ENCODE peak calls at places on chromosome 10, in eight cellular contexts. N is HFFc6; V is HEK293T; G is left ventricle myocardium inferior; L is activated CD8-positive, alpha-beta T cell treated with anti-CD3 and anti-CD28 coated beads, Interleukin-2, amount 10 ng/mL, durations not matched to agents 7 days and 5 days; O is globus pallidus; H is cardiac muscle cell; C is OCI-LY7. W is an unnamed sample.

GRCh38 chr10:3805791-3806381 is 20.9 kb upstream of the KLF6 start:
- DNase-seq in N (peak), V (no peak), G (peak), L (peak), O (no peak), H (no peak), C (peak), W (peak)

GRCh38 chr10:3774814-3775670 is 10.0 kb downstream of the KLF6 start:
- DNase-seq in N (peak), V (no peak), G (no peak), L (no peak), O (no peak), H (no peak), C (no peak), W (peak)

GRCh38 chr10:88980836-88981235 is 9.8 kb upstream of the FAS start:
- DNase-seq in N (no peak), V (no peak), G (no peak), L (no peak), O (no peak), H (no peak), C (no peak), W (no peak)

GRCh38 chr10:127987467-127988380 is 80.8 kb downstream of the PTPRE start:
- DNase-seq in N (no peak), V (no peak), G (no peak), L (no peak), O (no peak), H (no peak), C (no peak), W (no peak)

GRCh38 chr10:44995914-44996633 is 4.6 kb upstream of the ZNF22 start:
- DNase-seq in N (no peak), V (no peak), G (peak), L (peak), O (peak), H (peak), C (peak), W (peak)

GRCh38 chr10:3119796-3120459 is 52.6 kb downstream of the PFKP start:
- DNase-seq in N (no peak), V (peak), G (no peak), L (no peak), O (peak), H (peak), C (peak), W (peak)

GRCh38 chr10:82240408-82240807 is 365.4 kb downstream of the NRG3 start:
- DNase-seq in N (no peak), V (no peak), G (no peak), L (no peak), O (no peak), H (no peak), C (no peak), W (no peak)

GRCh38 chr10:84783386-84783785 is 455.0 kb downstream of the CCSER2 start:
- DNase-seq in N (no peak), V (peak), G (no peak), L (peak), O (peak), H (peak), C (peak), W (peak)

GRCh38 chr10:119511828-119512515 is 30.5 kb downstream of the RGS10 start:
- DNase-seq in N (no peak), V (no peak), G (no peak), L (peak), O (no peak), H (no peak), C (no peak), W (no peak)

GRCh38 chr10:30784521-30784895 is 155.0 kb upstream of the LYZL2 start:
- DNase-seq in N (no peak), V (no peak), G (no peak), L (no peak), O (peak), H (no peak), C (no peak), W (no peak)

GRCh38 chr10:75430000-75430763 is 1.2 kb upstream of the LRMDA start:
- DNase-seq in N (no peak), V (no peak), G (peak), L (no peak), O (no peak), H (no peak), C (peak), W (no peak)

GRCh38 chr10:50851884-50852671 is 33.3 kb downstream of the A1CF start:
- DNase-seq in N (no peak), V (no peak), G (no peak), L (no peak), O (no peak), H (no peak), C (no peak), W (no peak)

GRCh38 chr10:9819756-9820494 is 1197.7 kb upstream of the CELF2 start:
- DNase-seq in N (no peak), V (no peak), G (no peak), L (no peak), O (no peak), H (no peak), C (no peak), W (no peak)

GRCh38 chr10:78053201-78053868 is 19.7 kb downstream of the RPS24 start:
- DNase-seq in N (peak), V (no peak), G (no peak), L (no peak), O (no peak), H (no peak), C (no peak), W (no peak)

GRCh38 chr10:82464419-82464818 is 589.4 kb downstream of the NRG3 start:
- DNase-seq in N (no peak), V (no peak), G (no peak), L (no peak), O (no peak), H (peak), C (no peak), W (no peak)

GRCh38 chr10:36042135-36042534 is 400.0 kb upstream of the FZD8 start:
- DNase-seq in N (no peak), V (no peak), G (no peak), L (no peak), O (no peak), H (no peak), C (no peak), W (no peak)

GRCh38 chr10:102775973-102776669 is 32.4 kb downstream of the WBP1L start:
- DNase-seq in N (peak), V (peak), G (peak), L (peak), O (peak), H (peak), C (no peak), W (peak)

GRCh38 chr10:71999360-72000072 is 35.3 kb downstream of the CHST3 start:
- DNase-seq in N (peak), V (no peak), G (peak), L (no peak), O (peak), H (no peak), C (no peak), W (no peak)

GRCh38 chr10:79079490-79080355 is 11.0 kb downstream of the ZMIZ1 start:
- DNase-seq in N (peak), V (no peak), G (peak), L (no peak), O (no peak), H (no peak), C (no peak), W (no peak)

GRCh38 chr10:34916368-34916767 is 101.3 kb upstream of the PARD3 start:
- DNase-seq in N (peak), V (no peak), G (no peak), L (no peak), O (no peak), H (no peak), C (no peak), W (no peak)

GRCh38 chr10:60816624-60817023 is 38.3 kb downstream of the CDK1 start:
- DNase-seq in N (peak), V (peak), G (no peak), L (peak), O (peak), H (peak), C (peak), W (peak)

GRCh38 chr10:99535764-99536399 is 3.1 kb downstream of the NKX2-3 start:
- DNase-seq in N (no peak), V (no peak), G (no peak), L (no peak), O (no peak), H (no peak), C (no peak), W (no peak)

GRCh38 chr10:84084342-84084741 is 55.0 kb upstream of the GHITM start:
- DNase-seq in N (no peak), V (no peak), G (no peak), L (no peak), O (no peak), H (no peak), C (no peak), W (no peak)

GRCh38 chr10:65742851-65743250 is 1183.0 kb upstream of the LRRTM3 start:
- DNase-seq in N (no peak), V (no peak), G (no peak), L (no peak), O (no peak), H (no peak), C (no peak), W (no peak)

GRCh38 chr10:61975107-61975932 is 73.8 kb downstream of the ARID5B start:
- DNase-seq in N (peak), V (no peak), G (no peak), L (no peak), O (no peak), H (no peak), C (peak), W (no peak)

GRCh38 chr10:96513686-96514551 is at the start of gene TLL2:
- DNase-seq in N (peak), V (peak), G (peak), L (peak), O (peak), H (peak), C (peak), W (peak)

GRCh38 chr10:24383681-24384106 is 174.8 kb downstream of the KIAA1217 start:
- DNase-seq in N (peak), V (peak), G (peak), L (no peak), O (peak), H (peak), C (no peak), W (no peak)

GRCh38 chr10:77909021-77909754 is 17.4 kb downstream of the DLG5 start:
- DNase-seq in N (no peak), V (no peak), G (no peak), L (no peak), O (no peak), H (no peak), C (no peak), W (no peak)

GRCh38 chr10:62020362-62020730 is 118.8 kb downstream of the ARID5B start:
- DNase-seq in N (no peak), V (no peak), G (no peak), L (no peak), O (no peak), H (no peak), C (no peak), W (no peak)

GRCh38 chr10:91635401-91636400 is 2.8 kb upstream of the PPP1R3C start:
- DNase-seq in N (peak), V (peak), G (no peak), L (peak), O (peak), H (peak), C (peak), W (peak)

GRCh38 chr10:119161680-119162079 is 3.8 kb downstream of the SFXN4 start:
- DNase-seq in N (no peak), V (no peak), G (no peak), L (no peak), O (no peak), H (no peak), C (no peak), W (no peak)

GRCh38 chr10:131750973-131751826 is 149.6 kb upstream of the PPP2R2D start:
- DNase-seq in N (no peak), V (no peak), G (no peak), L (no peak), O (no peak), H (no peak), C (no peak), W (no peak)

GRCh38 chr10:49611166-49611814 is 1.2 kb downstream of the SLC18A3 start:
- DNase-seq in N (no peak), V (no peak), G (no peak), L (no peak), O (no peak), H (no peak), C (no peak), W (no peak)

GRCh38 chr10:95229724-95230627 is 35.9 kb downstream of the ACSM6 start:
- DNase-seq in N (peak), V (no peak), G (no peak), L (no peak), O (no peak), H (no peak), C (no peak), W (no peak)

W was measured in DND-41.